ENCODE peak calls at places on chromosomes 1 and 21, in seven cellular contexts. One of them, this sample, is unnamed.

GRCh38 chr1:154433161-154433681 is 28.1 kb downstream of the IL6R start:
- DNase-seq in HFFc6: no peak
- DNase-seq in CD8-positive, alpha-beta memory T cell: no peak
- DNase-seq in GM18507: no peak
- DNase-seq in progenitor cell of endocrine pancreas: no peak
- DNase-seq in small intestine: no peak
- DNase-seq in Right ventricle myocardium superior: peak
- DNase-seq in this sample: no peak

GRCh38 chr1:32997381-32997891 is 32.8 kb upstream of the RNF19B start:
- DNase-seq in small intestine: no peak
- DNase-seq in GM18507: no peak
- DNase-seq in progenitor cell of endocrine pancreas: no peak
- DNase-seq in Right ventricle myocardium superior: no peak
- DNase-seq in HFFc6: peak
- DNase-seq in CD8-positive, alpha-beta memory T cell: no peak
- DNase-seq in this sample: no peak

GRCh38 chr1:119647228-119647733 is 785 bp downstream of the ZNF697 start:
- DNase-seq in progenitor cell of endocrine pancreas: peak
- DNase-seq in small intestine: no peak
- DNase-seq in Right ventricle myocardium superior: peak
- DNase-seq in GM18507: no peak
- DNase-seq in HFFc6: no peak
- DNase-seq in CD8-positive, alpha-beta memory T cell: no peak
- DNase-seq in this sample: no peak

GRCh38 chr1:35924838-35925237 is 6.1 kb upstream of the AGO3 start:
- DNase-seq in small intestine: no peak
- DNase-seq in Right ventricle myocardium superior: no peak
- DNase-seq in HFFc6: no peak
- DNase-seq in GM18507: no peak
- DNase-seq in progenitor cell of endocrine pancreas: no peak
- DNase-seq in CD8-positive, alpha-beta memory T cell: no peak
- DNase-seq in this sample: no peak

GRCh38 chr1:117110774-117111173 is 10.8 kb downstream of the TRIM45 start:
- DNase-seq in HFFc6: peak
- DNase-seq in CD8-positive, alpha-beta memory T cell: no peak
- DNase-seq in GM18507: no peak
- DNase-seq in Right ventricle myocardium superior: no peak
- DNase-seq in small intestine: no peak
- DNase-seq in progenitor cell of endocrine pancreas: no peak
- DNase-seq in this sample: no peak

GRCh38 chr1:39701092-39701460 is 9.8 kb upstream of the HPCAL4 start:
- DNase-seq in Right ventricle myocardium superior: peak
- DNase-seq in CD8-positive, alpha-beta memory T cell: no peak
- DNase-seq in small intestine: peak
- DNase-seq in GM18507: no peak
- DNase-seq in HFFc6: no peak
- DNase-seq in progenitor cell of endocrine pancreas: no peak
- DNase-seq in this sample: no peak

GRCh38 chr1:58818075-58818474 is 34.2 kb upstream of the JUN start:
- DNase-seq in GM18507: no peak
- DNase-seq in HFFc6: peak
- DNase-seq in CD8-positive, alpha-beta memory T cell: no peak
- DNase-seq in progenitor cell of endocrine pancreas: no peak
- DNase-seq in Right ventricle myocardium superior: no peak
- DNase-seq in small intestine: no peak
- DNase-seq in this sample: no peak

GRCh38 chr1:33986389-33987095 is 122.7 kb downstream of the HMGB4 start:
- DNase-seq in progenitor cell of endocrine pancreas: no peak
- DNase-seq in small intestine: no peak
- DNase-seq in HFFc6: peak
- DNase-seq in GM18507: no peak
- DNase-seq in Right ventricle myocardium superior: peak
- DNase-seq in CD8-positive, alpha-beta memory T cell: no peak
- DNase-seq in this sample: no peak

GRCh38 chr1:114828251-114828650 is 26.4 kb upstream of the SYCP1 start:
- DNase-seq in small intestine: no peak
- DNase-seq in progenitor cell of endocrine pancreas: no peak
- DNase-seq in GM18507: no peak
- DNase-seq in Right ventricle myocardium superior: no peak
- DNase-seq in HFFc6: no peak
- DNase-seq in CD8-positive, alpha-beta memory T cell: no peak
- DNase-seq in this sample: no peak

GRCh38 chr1:51331206-51332100 is 1.1 kb upstream of the TTC39A start:
- DNase-seq in CD8-positive, alpha-beta memory T cell: no peak
- DNase-seq in Right ventricle myocardium superior: no peak
- DNase-seq in progenitor cell of endocrine pancreas: no peak
- DNase-seq in HFFc6: peak
- DNase-seq in small intestine: peak
- DNase-seq in GM18507: peak
- DNase-seq in this sample: no peak

GRCh38 chr21:38126677-38127271 is 130.0 kb upstream of the KCNJ15 start:
- DNase-seq in GM18507: peak
- DNase-seq in CD8-positive, alpha-beta memory T cell: no peak
- DNase-seq in small intestine: peak
- DNase-seq in progenitor cell of endocrine pancreas: peak
- DNase-seq in HFFc6: peak
- DNase-seq in Right ventricle myocardium superior: peak
- DNase-seq in this sample: peak

GRCh38 chr1:17909634-17910033 is 154.5 kb downstream of the ACTL8 start:
- DNase-seq in HFFc6: peak
- DNase-seq in GM18507: no peak
- DNase-seq in Right ventricle myocardium superior: no peak
- DNase-seq in small intestine: peak
- DNase-seq in CD8-positive, alpha-beta memory T cell: no peak
- DNase-seq in progenitor cell of endocrine pancreas: no peak
- DNase-seq in this sample: no peak

GRCh38 chr1:15410223-15410883 is 665 bp downstream of the EFHD2 start:
- DNase-seq in HFFc6: no peak
- DNase-seq in GM18507: no peak
- DNase-seq in Right ventricle myocardium superior: no peak
- DNase-seq in progenitor cell of endocrine pancreas: no peak
- DNase-seq in CD8-positive, alpha-beta memory T cell: no peak
- DNase-seq in small intestine: no peak
- DNase-seq in this sample: no peak

GRCh38 chr1:119882172-119883029 is 13.9 kb downstream of the ADAM30 start:
- DNase-seq in HFFc6: peak
- DNase-seq in GM18507: no peak
- DNase-seq in progenitor cell of endocrine pancreas: no peak
- DNase-seq in CD8-positive, alpha-beta memory T cell: no peak
- DNase-seq in Right ventricle myocardium superior: no peak
- DNase-seq in small intestine: peak
- DNase-seq in this sample: no peak

GRCh38 chr1:12069616-12070244 is 6.6 kb downstream of the TNFRSF8 start:
- DNase-seq in Right ventricle myocardium superior: no peak
- DNase-seq in small intestine: no peak
- DNase-seq in CD8-positive, alpha-beta memory T cell: no peak
- DNase-seq in HFFc6: no peak
- DNase-seq in GM18507: no peak
- DNase-seq in progenitor cell of endocrine pancreas: no peak
- DNase-seq in this sample: no peak

GRCh38 chr1:179490611-179491010 is 85.1 kb downstream of the NPHS2 start:
- DNase-seq in Right ventricle myocardium superior: no peak
- DNase-seq in progenitor cell of endocrine pancreas: no peak
- DNase-seq in HFFc6: no peak
- DNase-seq in GM18507: no peak
- DNase-seq in small intestine: no peak
- DNase-seq in CD8-positive, alpha-beta memory T cell: no peak
- DNase-seq in this sample: no peak